ENCODE peak calls at places on chromosomes 3 and 15, in ten cellular contexts. B, Q, U, M, P, X, Z, R, F and S are unnamed samples.

GRCh38 chr15:35958021-35958420 is 412.1 kb upstream of the DPH6 start:
- DNase-seq in Q (no peak), P (peak), M (peak), X (no peak), Z (no peak), B (no peak), U (no peak), R (no peak), F (peak), S (no peak)

GRCh38 chr3:157859541-157859940 is 246.7 kb downstream of the SHOX2 start:
- DNase-seq in F (no peak), P (no peak), Q (no peak), B (no peak), M (no peak), U (no peak), Z (no peak), R (no peak), X (no peak), S (no peak)

GRCh38 chr15:89085289-89085906 is 2.9 kb upstream of the ABHD2 start:
- DNase-seq in U (no peak), R (no peak), Q (no peak), P (no peak), F (no peak), X (no peak), M (no peak), B (no peak), Z (no peak), S (no peak)

GRCh38 chr3:128360705-128361271 is 105.9 kb downstream of the DNAJB8 start:
- DNase-seq in R (no peak), Z (no peak), M (no peak), P (peak), Q (peak), X (no peak), U (no peak), F (no peak), B (no peak), S (no peak)

GRCh38 chr3:137762674-137763593 is 1.2 kb upstream of the SOX14 start:
- DNase-seq in Q (no peak), M (peak), P (no peak), X (no peak), B (no peak), U (no peak), F (no peak), Z (no peak), R (no peak), S (peak)

GRCh38 chr3:43866529-43867353 is 176.0 kb downstream of the ABHD5 start:
- DNase-seq in R (peak), U (no peak), M (no peak), X (peak), F (peak), P (peak), B (no peak), Z (no peak), Q (no peak), S (peak)

GRCh38 chr3:106386050-106386449 is 517.2 kb upstream of the CBLB start:
- DNase-seq in M (no peak), R (no peak), B (no peak), Q (no peak), X (no peak), Z (no peak), P (no peak), F (no peak), U (no peak), S (no peak)

GRCh38 chr3:124261301-124261700 is 269.4 kb upstream of the ROPN1 start:
- DNase-seq in Q (no peak), P (peak), F (no peak), X (no peak), M (no peak), B (no peak), U (no peak), Z (no peak), R (no peak), S (no peak)

GRCh38 chr15:35491173-35491572 is 54.8 kb downstream of the DPH6 start:
- DNase-seq in U (no peak), M (no peak), P (no peak), Q (no peak), Z (no peak), X (no peak), F (no peak), R (no peak), B (no peak), S (no peak)

GRCh38 chr3:193149998-193150397 is 91.0 kb upstream of the PLAAT1 start:
- DNase-seq in F (no peak), X (no peak), Z (no peak), M (no peak), B (no peak), P (no peak), R (no peak), U (no peak), Q (no peak), S (no peak)

GRCh38 chr3:128152419-128153155 is 694 bp upstream of the EEFSEC start:
- DNase-seq in P (peak), U (no peak), R (no peak), B (no peak), Q (no peak), M (no peak), F (no peak), Z (no peak), X (no peak), S (no peak)

GRCh38 chr3:106792716-106793115 is 584.5 kb upstream of the CCDC54 start:
- DNase-seq in X (no peak), P (peak), M (no peak), B (no peak), Q (no peak), U (no peak), F (no peak), R (no peak), Z (no peak), S (no peak)

GRCh38 chr3:141963301-141963700 is 86.9 kb downstream of the ATP1B3 start:
- DNase-seq in R (no peak), U (no peak), X (no peak), Z (no peak), B (no peak), Q (no peak), M (no peak), P (no peak), F (no peak), S (no peak)

GRCh38 chr3:18649666-18650363 is 224.7 kb upstream of the SATB1 start:
- DNase-seq in M (no peak), Q (no peak), U (no peak), R (no peak), B (no peak), X (no peak), Z (no peak), F (no peak), P (no peak), S (no peak)

GRCh38 chr3:33360136-33360825 is 79.9 kb downstream of the UBP1 start:
- DNase-seq in R (peak), P (peak), M (no peak), Q (peak), B (no peak), U (no peak), Z (no peak), F (peak), X (no peak), S (peak)

GRCh38 chr3:98556164-98557130 is 24.7 kb downstream of the GPR15 start:
- DNase-seq in R (peak), F (no peak), Q (no peak), M (no peak), X (no peak), U (no peak), B (no peak), P (no peak), Z (peak), S (no peak)

GRCh38 chr15:40844543-40844981 is 714 bp downstream of the SPINT1 start:
- DNase-seq in P (peak), Z (peak), B (no peak), U (peak), Q (peak), X (peak), F (no peak), M (peak), R (no peak), S (peak)

GRCh38 chr15:60620707-60621106 is 141.8 kb upstream of the ICE2 start:
- DNase-seq in Q (no peak), X (no peak), U (peak), R (no peak), F (no peak), M (no peak), P (no peak), Z (no peak), B (no peak), S (peak)

GRCh38 chr15:53036641-53037040 is 246.5 kb upstream of the ONECUT1 start:
- DNase-seq in R (no peak), F (no peak), P (no peak), Z (no peak), M (no peak), U (no peak), Q (no peak), B (no peak), X (no peak), S (no peak)

GRCh38 chr15:98924311-98925049 is 83.1 kb downstream of the PGPEP1L start:
- DNase-seq in B (no peak), Q (no peak), F (no peak), Z (no peak), R (no peak), M (no peak), X (no peak), U (no peak), P (peak), S (no peak)

GRCh38 chr3:8529197-8529637 is 27.6 kb downstream of the LMCD1 start:
- DNase-seq in Q (no peak), R (no peak), P (peak), B (no peak), Z (no peak), M (no peak), F (peak), U (peak), X (no peak), S (no peak)

GRCh38 chr15:77028451-77029165 is 33.7 kb downstream of the PSTPIP1 start:
- DNase-seq in M (no peak), F (no peak), U (peak), Q (no peak), P (no peak), Z (peak), X (peak), R (no peak), B (no peak), S (no peak)

GRCh38 chr3:114378760-114379159 is 84.9 kb downstream of the TIGIT start:
- DNase-seq in M (no peak), R (no peak), F (no peak), B (no peak), X (no peak), Z (no peak), U (no peak), Q (no peak), P (no peak), S (no peak)

GRCh38 chr3:164095279-164095678 is 983.0 kb downstream of the SI start:
- DNase-seq in M (no peak), X (no peak), F (no peak), Z (no peak), U (no peak), P (no peak), B (no peak), Q (no peak), R (no peak), S (no peak)

GRCh38 chr3:197795200-197795599 is 4.1 kb downstream of the LRCH3 start:
- DNase-seq in Q (no peak), P (peak), F (no peak), U (no peak), R (no peak), Z (no peak), M (no peak), X (no peak), B (no peak), S (peak)

GRCh38 chr3:129560931-129561594 is 18.1 kb downstream of the H1-8 start:
- DNase-seq in Q (no peak), Z (no peak), U (peak), B (no peak), X (no peak), R (peak), P (peak), M (no peak), F (no peak), S (peak)

GRCh38 chr3:1987983-1988382 is 110.7 kb upstream of the CNTN4 start:
- DNase-seq in M (peak), R (no peak), P (peak), B (no peak), Q (peak), X (no peak), U (peak), F (peak), Z (no peak), S (no peak)

GRCh38 chr15:63466378-63467192 is 37.8 kb upstream of the USP3 start:
- DNase-seq in Q (peak), B (peak), R (peak), P (peak), X (peak), F (peak), M (peak), U (peak), Z (peak), S (peak)

GRCh38 chr15:83115410-83115809 is 8.0 kb downstream of the TM6SF1 start:
- DNase-seq in Z (no peak), F (no peak), M (no peak), Q (no peak), P (no peak), R (no peak), B (no peak), U (no peak), X (no peak), S (no peak)

GRCh38 chr15:41894791-41895463 is 1.1 kb upstream of the SPTBN5 start:
- DNase-seq in M (peak), P (peak), B (no peak), U (peak), Q (peak), X (no peak), Z (peak), R (no peak), F (peak), S (peak)

GRCh38 chr3:111831840-111832239 is 27.2 kb upstream of the PHLDB2 start:
- DNase-seq in R (no peak), M (no peak), X (no peak), P (no peak), B (no peak), F (no peak), U (no peak), Z (no peak), Q (no peak), S (no peak)

GRCh38 chr15:45704329-45705249 is 69.8 kb downstream of the SQOR start:
- DNase-seq in Z (no peak), M (no peak), Q (peak), U (no peak), B (no peak), F (no peak), R (no peak), X (peak), P (peak), S (no peak)